ENCODE peak calls at places on chromosomes 4 and X, in six cellular contexts. V, X, L, G, W and S are unnamed samples.

GRCh38 chr4:24765331-24765990 is 29.9 kb upstream of the SOD3 start:
- DNase-seq in V (no peak), X (no peak), L (no peak), G (no peak), W (no peak), S (no peak)

GRCh38 chr4:75892508-75892907 is 9.7 kb downstream of the PPEF2 start:
- DNase-seq in V (no peak), X (no peak), L (no peak), G (no peak), W (no peak), S (no peak)

GRCh38 chr4:147789596-147789995 is 57.7 kb downstream of the ARHGAP10 start:
- DNase-seq in V (no peak), X (no peak), L (no peak), G (no peak), W (no peak), S (no peak)

GRCh38 chr4:122450847-122451246 is 5.7 kb downstream of the IL2 start:
- DNase-seq in V (no peak), X (no peak), L (no peak), G (no peak), W (no peak), S (peak; percentile 4)

GRCh38 chr4:69490271-69490670 is 5.4 kb downstream of the UGT2B4 start:
- DNase-seq in V (no peak), X (no peak), L (no peak), G (no peak), W (no peak), S (no peak)

GRCh38 chrX:74445099-74445498 is 23.8 kb downstream of the SLC16A2 start:
- DNase-seq in V (no peak), X (no peak), L (no peak), G (no peak), W (no peak), S (no peak)

GRCh38 chrX:153598541-153599191 is at the start of gene CCNQ:
- DNase-seq in V (no peak), X (peak; percentile 52), L (no peak), G (peak; percentile 15), W (no peak), S (no peak)

GRCh38 chr4:147198411-147199051 is 252.9 kb upstream of the TTC29 start:
- DNase-seq in V (no peak), X (no peak), L (no peak), G (no peak), W (no peak), S (no peak)

GRCh38 chr4:72567821-72568620 is 1.0 kb downstream of the ADAMTS3 start:
- DNase-seq in V (peak; percentile 55), X (peak; percentile 84), L (no peak), G (peak; percentile 78), W (no peak), S (peak; percentile 33)

GRCh38 chr4:87211249-87211952 is 9.0 kb downstream of the KLHL8 start:
- DNase-seq in V (no peak), X (no peak), L (no peak), G (no peak), W (no peak), S (no peak)

GRCh38 chr4:31175242-31175910 is 455.2 kb downstream of the PCDH7 start:
- DNase-seq in V (no peak), X (no peak), L (no peak), G (no peak), W (no peak), S (no peak)

GRCh38 chr4:67437974-67438713 is 107.2 kb downstream of the CENPC start:
- DNase-seq in V (no peak), X (no peak), L (no peak), G (no peak), W (no peak), S (no peak)

GRCh38 chrX:12441376-12442128 is 303.3 kb downstream of the FRMPD4 start:
- DNase-seq in V (no peak), X (no peak), L (no peak), G (peak; percentile 2), W (no peak), S (no peak)

GRCh38 chr4:87506974-87507701 is 22.0 kb downstream of the SPARCL1 start:
- DNase-seq in V (no peak), X (no peak), L (no peak), G (no peak), W (no peak), S (no peak)

GRCh38 chrX:12825801-12826200 is 34.6 kb downstream of the PRPS2 start:
- DNase-seq in V (no peak), X (no peak), L (no peak), G (no peak), W (no peak), S (no peak)

GRCh38 chr4:8651661-8652180 is 59.2 kb downstream of the CPZ start:
- DNase-seq in V (no peak), X (peak; percentile 17), L (no peak), G (no peak), W (no peak), S (no peak)

GRCh38 chr4:135185256-135185655 is 983.7 kb upstream of the PABPC4L start:
- DNase-seq in V (no peak), X (no peak), L (no peak), G (no peak), W (no peak), S (no peak)

GRCh38 chrX:12115377-12115776 is 22.9 kb upstream of the FRMPD4 start:
- DNase-seq in V (no peak), X (no peak), L (no peak), G (no peak), W (no peak), S (no peak)

GRCh38 chr4:110633358-110634319 is 10.8 kb upstream of the PITX2 start:
- DNase-seq in V (no peak), X (no peak), L (no peak), G (no peak), W (no peak), S (no peak)

GRCh38 chr4:30802622-30803323 is 82.6 kb downstream of the PCDH7 start:
- DNase-seq in V (no peak), X (no peak), L (no peak), G (no peak), W (no peak), S (no peak)

GRCh38 chr4:140690093-140690492 is 66.1 kb downstream of the TBC1D9 start:
- DNase-seq in V (no peak), X (no peak), L (no peak), G (no peak), W (no peak), S (no peak)

GRCh38 chrX:77087529-77088169 is 359.5 kb upstream of the FGF16 start:
- DNase-seq in V (peak; percentile 17), X (no peak), L (no peak), G (peak; percentile 55), W (no peak), S (no peak)

GRCh38 chrX:72021975-72022374 is 109.7 kb downstream of the RTL5 start:
- DNase-seq in V (no peak), X (no peak), L (no peak), G (no peak), W (no peak), S (no peak)
- TF ChIP-seq CTCF in V (no peak), X (no peak), L (no peak), G (no peak), W (peak; percentile 43), S (peak; percentile 19)

GRCh38 chr4:83767017-83767541 is 231.2 kb downstream of the GPAT3 start:
- DNase-seq in V (no peak), X (no peak), L (no peak), G (no peak), W (no peak), S (no peak)
- H3K4me3 ChIP-seq in V (no peak overlapping the region), X (no peak overlapping the region), L (no peak overlapping the region), G (no peak overlapping the region), W (no peak overlapping the region), S (no peak overlapping the region)

GRCh38 chr4:35709080-35709479 is 535.2 kb downstream of the ARAP2 start:
- DNase-seq in V (no peak), X (no peak), L (no peak), G (no peak), W (no peak), S (no peak)

GRCh38 chr4:35711127-35711526 is 533.2 kb downstream of the ARAP2 start:
- DNase-seq in V (no peak), X (no peak), L (no peak), G (no peak), W (no peak), S (no peak)

DNA sequence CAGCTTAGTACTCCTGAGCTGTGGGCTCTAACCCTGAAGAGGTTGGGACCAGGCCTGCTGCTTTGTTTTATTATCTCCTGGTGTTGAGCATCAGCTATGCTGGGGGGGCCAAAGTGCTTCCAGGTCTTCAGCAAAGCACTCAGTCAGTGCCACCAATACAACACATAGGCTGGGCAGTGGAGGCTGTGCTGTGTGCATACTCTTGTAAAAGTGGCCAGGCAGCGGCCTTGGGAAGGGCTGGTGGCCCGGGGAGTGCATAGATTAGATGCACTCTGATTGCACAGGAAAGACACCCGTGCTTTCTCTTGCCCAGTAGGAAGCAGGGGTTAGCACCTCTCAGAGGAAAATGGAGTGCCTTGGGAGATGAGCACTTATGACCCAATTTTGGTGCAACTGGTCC is 534.0 kb downstream of the ARAP2 start:
- DNase-seq in V (no peak), X (no peak), L (no peak), G (no peak), W (no peak), S (no peak)
- TF ChIP-seq CTCF in V (no peak), X (no peak), L (no peak), G (no peak), W (no peak), S (no peak)

DNA sequence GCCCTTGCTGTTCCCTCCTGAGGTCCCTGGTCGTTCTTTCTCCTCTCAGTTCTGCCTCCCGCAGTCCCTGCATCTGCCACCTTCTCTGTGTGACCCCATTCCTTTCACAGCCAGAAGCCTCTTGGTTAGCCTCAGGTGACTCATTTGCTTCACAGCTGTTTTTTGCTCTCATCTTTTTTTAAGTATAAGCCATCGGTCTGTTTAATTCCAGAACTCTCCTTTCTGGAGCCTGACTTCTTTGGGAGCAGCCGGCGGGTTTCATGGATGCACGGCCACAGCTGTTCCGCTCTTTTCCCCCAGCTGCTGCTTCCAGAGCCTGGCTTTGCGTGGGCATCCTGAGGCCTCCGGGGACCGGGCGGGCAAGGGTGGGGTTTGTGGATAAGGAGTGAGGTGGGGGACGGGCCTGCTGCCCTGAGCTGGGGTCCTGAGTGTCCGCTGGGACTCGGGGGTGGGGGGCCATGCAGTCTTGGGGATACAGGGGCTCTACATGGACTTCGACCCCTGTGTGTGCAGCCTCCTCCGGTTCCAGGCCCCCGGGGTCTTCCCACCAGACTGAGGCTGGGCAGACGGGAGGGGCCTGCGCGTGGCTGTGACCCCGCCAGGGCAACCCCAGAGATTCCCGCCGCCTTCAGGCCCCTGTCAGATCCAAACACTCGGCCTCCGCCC is 46.7 kb downstream of the PCGF3 start:
- DNase-seq in V (no peak), X (no peak), L (no peak), G (no peak), W (no peak), S (no peak)
- H3K4me3 ChIP-seq in V (no peak overlapping the region), X (no peak overlapping the region), L (no peak overlapping the region), G (no peak overlapping the region), W (no peak overlapping the region), S (no peak overlapping the region)

DNA sequence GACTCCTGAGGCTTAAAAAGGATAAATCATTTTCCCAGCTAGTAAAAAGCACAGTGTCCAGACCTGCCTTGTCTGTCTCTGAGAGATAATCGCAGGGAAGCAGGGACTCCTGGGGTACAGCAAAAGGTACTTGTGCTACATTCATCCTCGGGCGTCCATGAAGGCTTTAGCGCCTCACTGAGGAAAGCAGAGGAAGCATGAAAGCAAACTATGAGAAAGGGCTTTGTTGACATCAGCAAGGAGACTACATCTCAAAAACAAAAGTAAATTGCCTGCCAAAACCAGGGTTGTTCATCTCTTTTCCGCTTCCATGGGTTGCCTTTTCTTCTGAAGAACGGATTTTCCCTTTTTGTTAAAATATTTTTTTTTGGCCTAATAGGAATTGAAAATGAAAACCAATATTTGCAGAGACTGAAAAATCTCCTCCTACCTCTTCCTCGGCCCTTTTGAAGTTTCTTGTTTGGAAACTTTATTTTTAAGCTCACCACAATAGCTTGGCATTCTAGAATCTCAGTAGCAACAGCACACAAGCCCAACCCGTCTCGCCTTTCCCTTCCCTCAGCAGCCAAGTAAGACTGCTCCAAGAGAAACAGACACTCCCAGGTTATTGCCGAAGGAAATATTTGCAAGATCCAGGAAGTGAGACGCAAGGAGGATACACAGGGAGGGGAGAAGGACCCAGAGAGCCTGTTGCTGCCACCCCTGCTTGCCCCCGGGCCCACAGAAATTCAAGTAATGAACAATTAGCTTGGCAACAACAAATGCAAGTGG is 148.3 kb upstream of the DGKK start:
- DNase-seq in V (no peak), X (no peak), L (no peak), G (no peak), W (no peak), S (no peak)
- TF ChIP-seq CTCF in V (no peak), X (no peak), L (no peak), G (no peak), W (no peak), S (no peak)